ENCODE peak calls at places on chromosomes 16 and 17, in eight cellular contexts. T is NCI-H2081 treated with DMSO at 0.1 percent for 48 hours; D is NCI-H1105; H is GM12892; E is fibroblast of the conjunctiva; Y is GM23248; F is AG04449; G is activated CD4-positive, alpha-beta T cell treated with anti-CD3 and anti-CD28 coated beads for 24 hours. R is an unnamed sample.

GRCh38 chr16:29737713-29738112 is 8.1 kb downstream of the C16orf54 start:
- DNase-seq in T (no peak), D (no peak), H (no peak), E (no peak), Y (no peak), F (no peak), G (no peak), R (no peak)

GRCh38 chr17:616407-616806 is 98.2 kb downstream of the VPS53 start:
- DNase-seq in T (no peak), D (no peak), H (no peak), E (no peak), Y (no peak), F (no peak), G (no peak), R (no peak)

GRCh38 chr17:83089322-83090156 is 10.1 kb downstream of the METRNL start:
- DNase-seq in T (no peak), D (no peak), H (no peak), E (no peak), Y (peak; percentile 50), F (no peak), G (no peak), R (no peak)

GRCh38 chr17:30600830-30601494 is 123.8 kb downstream of the GOSR1 start:
- DNase-seq in T (no peak), D (peak; percentile 39), H (peak; percentile 39), E (no peak), Y (peak; percentile 63), F (no peak), G (peak; percentile 5), R (peak; percentile 27)

GRCh38 chr16:17026600-17027242 is 444.0 kb downstream of the XYLT1 start:
- DNase-seq in T (no peak), D (no peak), H (no peak), E (no peak), Y (no peak), F (no peak), G (no peak), R (no peak)

GRCh38 chr17:71900830-71901229 is 220.0 kb upstream of the SOX9 start:
- DNase-seq in T (no peak), D (no peak), H (no peak), E (no peak), Y (peak; percentile 67), F (no peak), G (no peak), R (no peak)

GRCh38 chr16:79593074-79593531 is 7.4 kb downstream of the MAF start:
- DNase-seq in T (no peak), D (no peak), H (no peak), E (no peak), Y (no peak), F (no peak), G (no peak), R (no peak)

GRCh38 chr16:89038811-89039735 is 54.6 kb upstream of the ACSF3 start:
- DNase-seq in T (no peak), D (no peak), H (no peak), E (no peak), Y (no peak), F (no peak), G (no peak), R (no peak)

GRCh38 chr17:67779098-67779672 is 46.1 kb upstream of the BPTF start:
- DNase-seq in T (no peak), D (no peak), H (peak; percentile 36), E (peak; percentile 67), Y (peak; percentile 47), F (peak; percentile 16), G (peak; percentile 6), R (no peak)

R was measured in NCI-H748 treated with DMSO at 0.1 percent for 48 hours.